ENCODE peak calls at places on chromosomes 1 and 21, in nine cellular contexts. Q is K562, I is GM12878, M is endothelial cell, W is colonic mucosa, V is AG09319, Y is left ventricle myocardium inferior, N is PC-9, L is endodermal cell. B is an unnamed sample.

GRCh38 chr1:198068280-198068679 is 88.5 kb upstream of the NEK7 start:
- DNase-seq in Q (no peak), I (no peak), M (no peak), W (no peak), V (no peak), Y (no peak), N (no peak), L (no peak), B (no peak)

GRCh38 chr1:172117800-172118199 is 276.5 kb downstream of the DNM3 start:
- DNase-seq in Q (no peak), I (peak), M (no peak), W (no peak), V (no peak), Y (no peak), N (no peak), L (no peak), B (peak)

GRCh38 chr1:62068978-62069377 is 125.7 kb upstream of the L1TD1 start:
- DNase-seq in Q (no peak), I (no peak), M (no peak), W (no peak), V (no peak), Y (no peak), N (no peak), L (no peak), B (no peak)

GRCh38 chr1:121546830-121547680 is 362.3 kb downstream of the SRGAP2C start:
- DNase-seq in Q (no peak), I (no peak), M (no peak), W (no peak), V (no peak), Y (no peak), N (peak), L (no peak), B (no peak)

GRCh38 chr1:86692636-86693035 is 11.7 kb upstream of the SH3GLB1 start:
- DNase-seq in Q (no peak), I (no peak), M (no peak), W (no peak), V (no peak), Y (no peak), N (no peak), L (no peak), B (no peak)

GRCh38 chr1:210394281-210394798 is 65.6 kb downstream of the HHAT start:
- DNase-seq in Q (no peak), I (peak), M (no peak), W (no peak), V (no peak), Y (peak), N (no peak), L (no peak), B (no peak)

GRCh38 chr1:113103048-113103447 is 30.1 kb downstream of the LRIG2 start:
- DNase-seq in Q (no peak), I (no peak), M (no peak), W (peak), V (no peak), Y (no peak), N (peak), L (no peak), B (no peak)

GRCh38 chr1:117904485-117904884 is 24.9 kb downstream of the GDAP2 start:
- DNase-seq in Q (no peak), I (no peak), M (no peak), W (no peak), V (no peak), Y (no peak), N (no peak), L (no peak), B (no peak)

GRCh38 chr1:31625561-31626272 is 8.2 kb downstream of the HCRTR1 start:
- DNase-seq in Q (no peak), I (no peak), M (no peak), W (no peak), V (no peak), Y (no peak), N (no peak), L (no peak), B (no peak)

GRCh38 chr1:7281821-7282220 is 489.3 kb upstream of the VAMP3 start:
- DNase-seq in Q (no peak), I (no peak), M (no peak), W (peak), V (no peak), Y (no peak), N (no peak), L (peak), B (no peak)

GRCh38 chr1:111197598-111198289 is 2.7 kb downstream of the DENND2D start:
- DNase-seq in Q (peak), I (no peak), M (peak), W (peak), V (no peak), Y (no peak), N (no peak), L (peak), B (peak)

GRCh38 chr1:201062511-201063189 is 39.1 kb upstream of the KIF21B start:
- DNase-seq in Q (no peak), I (no peak), M (no peak), W (no peak), V (no peak), Y (no peak), N (no peak), L (peak), B (no peak)

GRCh38 chr21:28738305-28738704 is 254.4 kb downstream of the LTN1 start:
- DNase-seq in Q (no peak), I (no peak), M (no peak), W (no peak), V (no peak), Y (no peak), N (no peak), L (no peak), B (no peak)

GRCh38 chr1:151994956-151995355 is 1.3 kb upstream of the S100A10 start:
- DNase-seq in Q (no peak), I (no peak), M (no peak), W (peak), V (peak), Y (no peak), N (peak), L (peak), B (no peak)

GRCh38 chr1:119275145-119275929 is 93.2 kb upstream of the HAO2 start:
- DNase-seq in Q (peak), I (no peak), M (peak), W (peak), V (peak), Y (no peak), N (peak), L (peak), B (peak)

GRCh38 chr1:23291706-23292105 is 52.4 kb downstream of the HNRNPR start:
- DNase-seq in Q (no peak), I (no peak), M (no peak), W (no peak), V (no peak), Y (no peak), N (no peak), L (no peak), B (no peak)

GRCh38 chr21:30612132-30612531 is 1.6 kb downstream of the KRTAP6-1 start:
- DNase-seq in Q (no peak), I (no peak), M (no peak), W (no peak), V (no peak), Y (no peak), N (no peak), L (no peak), B (no peak)

GRCh38 chr1:79745928-79746327 is 739.4 kb upstream of the ADGRL4 start:
- DNase-seq in Q (no peak), I (no peak), M (no peak), W (no peak), V (no peak), Y (no peak), N (peak), L (no peak), B (no peak)

GRCh38 chr1:181152892-181153633 is 64.6 kb downstream of the IER5 start:
- DNase-seq in Q (peak), I (no peak), M (peak), W (peak), V (no peak), Y (peak), N (no peak), L (peak), B (peak)

GRCh38 chr1:6599141-6599975 is 3.3 kb downstream of the KLHL21 start:
- DNase-seq in Q (no peak), I (no peak), M (no peak), W (no peak), V (no peak), Y (no peak), N (peak), L (no peak), B (no peak)

GRCh38 chr1:41811978-41812852 is 106.5 kb downstream of the HIVEP3 start:
- DNase-seq in Q (peak), I (no peak), M (peak), W (peak), V (peak), Y (peak), N (peak), L (peak), B (no peak)

GRCh38 chr21:16330340-16331319 is 600.8 kb downstream of the USP25 start:
- DNase-seq in Q (no peak), I (no peak), M (peak), W (peak), V (peak), Y (no peak), N (no peak), L (no peak), B (peak)

GRCh38 chr1:97159342-97159741 is 437.8 kb downstream of the PTBP2 start:
- DNase-seq in Q (no peak), I (no peak), M (no peak), W (no peak), V (no peak), Y (no peak), N (no peak), L (no peak), B (no peak)

GRCh38 chr1:42998381-42998780 is 39.7 kb upstream of the SLC2A1 start:
- DNase-seq in Q (no peak), I (no peak), M (no peak), W (no peak), V (peak), Y (no peak), N (no peak), L (no peak), B (no peak)

GRCh38 chr1:24594328-24594598 is 38.4 kb downstream of the NCMAP start:
- DNase-seq in Q (no peak), I (no peak), M (no peak), W (no peak), V (no peak), Y (no peak), N (peak), L (no peak), B (no peak)

GRCh38 chr1:119674110-119674509 is 26.0 kb upstream of the ZNF697 start:
- DNase-seq in Q (no peak), I (no peak), M (no peak), W (no peak), V (no peak), Y (no peak), N (peak), L (no peak), B (no peak)

GRCh38 chr1:156074661-156075060 is 7.6 kb downstream of the MEX3A start:
- DNase-seq in Q (no peak), I (no peak), M (no peak), W (no peak), V (no peak), Y (no peak), N (no peak), L (peak), B (no peak)

GRCh38 chr1:228383773-228384172 is 22.9 kb downstream of the TRIM11 start:
- DNase-seq in Q (no peak), I (no peak), M (no peak), W (no peak), V (no peak), Y (no peak), N (no peak), L (no peak), B (no peak)

GRCh38 chr1:119859647-119860046 is 36.7 kb downstream of the ADAM30 start:
- DNase-seq in Q (peak), I (no peak), M (no peak), W (no peak), V (no peak), Y (no peak), N (peak), L (no peak), B (no peak)

DNA sequence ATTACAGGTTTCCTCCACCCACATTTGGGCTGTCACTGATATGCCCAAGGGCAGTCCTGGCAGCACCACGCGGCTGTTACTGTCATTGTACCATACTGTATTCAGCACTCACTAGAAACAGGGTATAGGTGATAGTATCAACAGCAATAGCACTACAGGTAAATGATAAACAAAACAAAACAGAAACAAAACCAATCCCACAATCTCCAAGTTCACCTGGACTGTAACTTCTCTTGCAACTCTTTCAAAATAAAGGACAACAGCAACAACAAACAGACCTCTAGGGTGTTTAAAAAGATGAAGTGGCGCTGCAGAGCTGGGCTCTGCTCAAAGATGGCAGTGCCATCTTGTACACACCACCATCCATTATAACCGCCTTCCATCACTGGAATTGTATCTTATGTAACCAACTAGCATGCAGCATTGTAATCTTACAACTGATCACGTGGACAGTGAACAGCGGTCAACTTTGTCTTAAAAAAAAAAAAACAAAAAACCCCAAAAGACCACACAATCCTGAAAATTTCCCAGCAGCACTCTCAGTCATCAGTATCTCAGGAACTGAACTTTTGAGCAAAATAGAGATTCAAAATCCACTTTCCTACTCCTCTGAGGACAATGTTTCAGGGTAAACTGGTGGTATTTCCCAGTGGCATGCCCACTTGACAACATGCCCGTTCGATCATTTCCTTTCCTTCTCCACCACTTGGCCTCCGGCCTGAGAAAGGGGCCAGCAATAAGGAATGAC is 3.8 kb downstream of the IRF2BP2 start:
- DNase-seq in Q (no peak), I (no peak), M (no peak), W (no peak), V (no peak), Y (peak), N (peak), L (no peak), B (no peak)
- TF ChIP-seq CTCF in Q (no peak), I (no peak), M (no peak), W (no peak), V (no peak), Y (no peak), N (no peak), L (no peak), B (no peak)

GRCh38 chr1:65504263-65504662 is 83.8 kb downstream of the LEPR start:
- DNase-seq in Q (no peak), I (no peak), M (no peak), W (no peak), V (no peak), Y (no peak), N (no peak), L (no peak), B (no peak)

GRCh38 chr1:65505547-65506325 is 85.3 kb downstream of the LEPR start:
- DNase-seq in Q (no peak), I (no peak), M (no peak), W (no peak), V (no peak), Y (no peak), N (no peak), L (peak), B (no peak)

GRCh38 chr1:65508051-65508450 is 87.6 kb downstream of the LEPR start:
- DNase-seq in Q (no peak), I (no peak), M (no peak), W (no peak), V (no peak), Y (no peak), N (no peak), L (no peak), B (no peak)

GRCh38 chr1:65503427-65503826 is 83.0 kb downstream of the LEPR start:
- DNase-seq in Q (no peak), I (no peak), M (no peak), W (no peak), V (no peak), Y (no peak), N (no peak), L (no peak), B (no peak)
- TF ChIP-seq CTCF in Q (no peak), I (no peak), M (no peak), W (no peak), V (no peak), Y (no peak), N (no peak), L (no peak), B (no peak)

GRCh38 chr1:55582078-55582477 is 366.9 kb upstream of the USP24 start:
- DNase-seq in Q (no peak), I (no peak), M (no peak), W (no peak), V (no peak), Y (no peak), N (no peak), L (peak), B (no peak)

GRCh38 chr1:55586771-55587170 is 371.6 kb upstream of the USP24 start:
- DNase-seq in Q (no peak), I (no peak), M (no peak), W (no peak), V (no peak), Y (no peak), N (no peak), L (no peak), B (no peak)

GRCh38 chr1:55585402-55585792 is 370.2 kb upstream of the USP24 start:
- DNase-seq in Q (no peak), I (no peak), M (no peak), W (no peak), V (no peak), Y (no peak), N (no peak), L (no peak), B (no peak)

GRCh38 chr1:55588300-55588699 is 373.1 kb upstream of the USP24 start:
- DNase-seq in Q (no peak), I (no peak), M (no peak), W (no peak), V (no peak), Y (no peak), N (no peak), L (no peak), B (no peak)

DNA sequence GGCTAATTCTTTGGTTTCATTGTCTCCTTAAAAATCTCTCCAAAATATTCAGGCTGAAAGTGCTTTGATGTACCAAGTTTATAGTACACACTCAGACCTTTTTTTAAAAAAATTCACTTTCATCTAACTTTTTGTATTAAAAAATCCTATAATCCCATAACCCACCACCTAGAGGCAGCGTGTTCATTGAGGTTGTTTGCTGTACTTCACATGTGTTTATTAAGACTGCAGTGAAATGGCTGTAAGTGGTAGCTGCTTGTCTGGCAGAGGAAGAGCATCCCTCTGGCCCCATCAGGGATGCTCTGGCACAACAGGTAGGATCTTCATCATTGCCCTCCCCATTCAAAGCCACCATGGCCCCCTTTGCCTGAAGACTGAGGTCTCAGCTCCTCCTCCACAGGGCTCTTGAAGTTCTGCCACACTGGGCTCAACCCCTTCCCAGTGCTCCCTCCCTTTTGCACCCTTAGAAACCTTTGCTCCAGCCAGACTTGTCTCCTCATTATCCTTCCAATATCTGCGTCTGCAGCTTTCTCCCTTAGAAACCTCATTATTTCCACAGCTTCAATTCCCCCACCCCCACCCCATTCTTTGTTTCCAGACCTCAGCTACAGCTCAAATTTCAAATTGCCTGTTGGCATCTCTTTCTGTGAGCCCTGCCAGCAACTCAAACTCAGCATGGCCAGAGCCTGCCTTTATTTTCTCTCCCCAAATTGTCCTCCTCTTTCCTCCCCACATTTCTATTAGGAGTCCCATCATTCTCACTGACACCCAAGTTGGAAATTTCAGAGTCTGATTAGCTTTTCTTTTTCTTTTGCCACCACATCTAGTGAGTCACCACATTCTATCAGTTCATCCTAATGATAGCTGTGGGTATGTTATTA is 369.6 kb upstream of the USP24 start:
- DNase-seq in Q (no peak), I (no peak), M (no peak), W (no peak), V (peak), Y (no peak), N (no peak), L (no peak), B (no peak)
- TF ChIP-seq CTCF in Q (peak), I (no peak), M (no peak), W (no peak), V (peak), Y (no peak), N (no peak), L (no peak), B (no peak)

GRCh38 chr1:235090406-235091069 is 38.1 kb downstream of the TOMM20 start:
- DNase-seq in Q (no peak), I (no peak), M (peak), W (no peak), V (no peak), Y (no peak), N (no peak), L (peak), B (no peak)

GRCh38 chr1:235093685-235094592 is 34.7 kb downstream of the TOMM20 start:
- DNase-seq in Q (peak), I (no peak), M (peak), W (peak), V (peak), Y (peak), N (peak), L (peak), B (no peak)

GRCh38 chr1:235095938-235096562 is 32.6 kb downstream of the TOMM20 start:
- DNase-seq in Q (no peak), I (no peak), M (no peak), W (no peak), V (no peak), Y (no peak), N (no peak), L (no peak), B (no peak)

GRCh38 chr1:235088907-235089306 is 39.7 kb downstream of the TOMM20 start:
- DNase-seq in Q (no peak), I (no peak), M (no peak), W (no peak), V (no peak), Y (no peak), N (no peak), L (no peak), B (no peak)

GRCh38 chr1:235093013-235093618 is 35.5 kb downstream of the TOMM20 start:
- DNase-seq in Q (no peak), I (no peak), M (peak), W (peak), V (no peak), Y (peak), N (no peak), L (peak), B (no peak)
- TF ChIP-seq CTCF in Q (peak), I (peak), M (no peak), W (no peak), V (peak), Y (no peak), N (no peak), L (peak), B (peak)

DNA sequence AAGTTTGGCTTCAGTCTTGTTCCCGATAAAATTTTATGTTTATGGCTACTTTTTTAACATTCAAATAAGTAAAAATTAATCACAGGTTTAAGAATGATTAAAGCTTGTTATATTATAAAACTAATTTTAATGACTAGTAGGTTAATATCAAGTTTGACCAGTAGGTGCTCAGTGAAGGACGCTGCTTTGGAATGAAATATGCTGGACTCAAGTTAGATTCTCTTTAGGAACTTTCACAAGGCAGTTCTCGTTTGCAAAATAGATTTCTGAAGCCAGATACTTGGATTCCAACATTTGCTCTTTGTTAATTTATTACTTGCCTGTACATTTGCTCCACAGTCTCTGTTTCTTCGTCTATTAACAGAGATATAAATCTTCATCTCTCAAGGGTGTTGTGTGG is 432.9 kb upstream of the CHRM3 start:
- DNase-seq in Q (no peak), I (no peak), M (no peak), W (no peak), V (no peak), Y (no peak), N (no peak), L (no peak), B (no peak)
- TF ChIP-seq CTCF in Q (no peak), I (no peak), M (peak), W (no peak), V (no peak), Y (no peak), N (peak), L (peak), B (no peak)

GRCh38 chr1:16915627-16915973 is 6.1 kb upstream of the CROCC start:
- DNase-seq in Q (no peak), I (no peak), M (no peak), W (no peak), V (no peak), Y (no peak), N (no peak), L (peak), B (no peak)
- TF ChIP-seq CTCF in Q (peak), I (no peak), M (no peak), W (no peak), V (no peak), Y (no peak), N (no peak), L (peak), B (no peak)